ENCODE peak calls at places on chromosome 21, in six cellular contexts. One of them, this sample, is unnamed.

GRCh38 chr21:46084709-46085108 is 13.2 kb upstream of the COL6A2 start:
- DNase-seq in AG09309: no peak
- DNase-seq in DND-41: no peak
- DNase-seq in BJ: no peak
- DNase-seq in brain microvascular endothelial cell: no peak
- DNase-seq in mammary epithelial cell: no peak
- DNase-seq in this sample: peak; percentile 37

GRCh38 chr21:31731112-31731801 is 661 bp downstream of the SCAF4 start:
- DNase-seq in mammary epithelial cell: no peak
- DNase-seq in brain microvascular endothelial cell: no peak
- DNase-seq in AG09309: no peak
- DNase-seq in BJ: no peak
- DNase-seq in DND-41: peak; percentile 60
- DNase-seq in this sample: no peak

GRCh38 chr21:42632336-42632751 is 21.1 kb upstream of the PDE9A start:
- DNase-seq in AG09309: no peak
- DNase-seq in mammary epithelial cell: no peak
- DNase-seq in DND-41: no peak
- DNase-seq in BJ: no peak
- DNase-seq in brain microvascular endothelial cell: no peak
- DNase-seq in this sample: no peak

GRCh38 chr21:42547001-42547905 is 33.6 kb downstream of the SLC37A1 start:
- DNase-seq in BJ: no peak
- DNase-seq in AG09309: no peak
- DNase-seq in DND-41: no peak
- DNase-seq in brain microvascular endothelial cell: no peak
- DNase-seq in mammary epithelial cell: no peak
- DNase-seq in this sample: no peak

GRCh38 chr21:41360072-41360821 is 1.6 kb upstream of the MX2 start:
- DNase-seq in mammary epithelial cell: peak; percentile 21
- DNase-seq in brain microvascular endothelial cell: no peak
- DNase-seq in BJ: peak; percentile 26
- DNase-seq in AG09309: no peak
- DNase-seq in DND-41: peak; percentile 2
- DNase-seq in this sample: no peak

GRCh38 chr21:46008893-46009635 is 27.5 kb downstream of the COL6A1 start:
- DNase-seq in AG09309: no peak
- DNase-seq in DND-41: peak; percentile 3
- DNase-seq in mammary epithelial cell: no peak
- DNase-seq in BJ: no peak
- DNase-seq in brain microvascular endothelial cell: no peak
- DNase-seq in this sample: no peak

GRCh38 chr21:38986460-38987395 is 181.0 kb downstream of the ETS2 start:
- DNase-seq in BJ: no peak
- DNase-seq in mammary epithelial cell: no peak
- DNase-seq in AG09309: no peak
- DNase-seq in brain microvascular endothelial cell: no peak
- DNase-seq in DND-41: peak; percentile 54
- DNase-seq in this sample: no peak

GRCh38 chr21:45257673-45258341 is 29.9 kb downstream of the POFUT2 start:
- DNase-seq in BJ: no peak
- DNase-seq in AG09309: no peak
- DNase-seq in mammary epithelial cell: no peak
- DNase-seq in brain microvascular endothelial cell: no peak
- DNase-seq in DND-41: no peak
- DNase-seq in this sample: no peak

GRCh38 chr21:45010860-45011259 is 63.5 kb upstream of the ADARB1 start:
- DNase-seq in BJ: no peak
- DNase-seq in DND-41: no peak
- DNase-seq in brain microvascular endothelial cell: no peak
- DNase-seq in mammary epithelial cell: no peak
- DNase-seq in AG09309: no peak
- DNase-seq in this sample: no peak

GRCh38 chr21:42640486-42640885 is 12.9 kb upstream of the PDE9A start:
- DNase-seq in mammary epithelial cell: no peak
- DNase-seq in DND-41: no peak
- DNase-seq in brain microvascular endothelial cell: no peak
- DNase-seq in AG09309: no peak
- DNase-seq in BJ: no peak
- DNase-seq in this sample: peak; percentile 71

GRCh38 chr21:39216290-39216689 is 33.0 kb upstream of the PSMG1 start:
- DNase-seq in BJ: no peak
- DNase-seq in mammary epithelial cell: no peak
- DNase-seq in DND-41: no peak
- DNase-seq in brain microvascular endothelial cell: no peak
- DNase-seq in AG09309: no peak
- DNase-seq in this sample: no peak

GRCh38 chr21:38266732-38267131 is 9.9 kb downstream of the KCNJ15 start:
- DNase-seq in brain microvascular endothelial cell: no peak
- DNase-seq in DND-41: no peak
- DNase-seq in AG09309: no peak
- DNase-seq in BJ: no peak
- DNase-seq in mammary epithelial cell: no peak
- DNase-seq in this sample: peak; percentile 49

GRCh38 chr21:35048183-35048601 is 910 bp downstream of the RUNX1 start:
- DNase-seq in AG09309: no peak
- DNase-seq in BJ: no peak
- DNase-seq in DND-41: peak; percentile 66
- DNase-seq in brain microvascular endothelial cell: no peak
- DNase-seq in mammary epithelial cell: peak; percentile 35
- DNase-seq in this sample: peak; percentile 51

GRCh38 chr21:45551316-45551715 is 9.1 kb upstream of the SLC19A1 start:
- DNase-seq in mammary epithelial cell: peak; percentile 42
- DNase-seq in DND-41: no peak
- DNase-seq in brain microvascular endothelial cell: peak; percentile 65
- DNase-seq in BJ: no peak
- DNase-seq in AG09309: no peak
- DNase-seq in this sample: peak; percentile 80

GRCh38 chr21:27570306-27570868 is 603.5 kb upstream of the ADAMTS5 start:
- DNase-seq in BJ: peak; percentile 76
- DNase-seq in mammary epithelial cell: peak; percentile 96
- DNase-seq in DND-41: no peak
- DNase-seq in AG09309: peak; percentile 84
- DNase-seq in brain microvascular endothelial cell: peak; percentile 92
- DNase-seq in this sample: peak; percentile 83

GRCh38 chr21:45324430-45325205 is 36.9 kb upstream of the POFUT2 start:
- DNase-seq in BJ: no peak
- DNase-seq in DND-41: no peak
- DNase-seq in mammary epithelial cell: no peak
- DNase-seq in AG09309: no peak
- DNase-seq in brain microvascular endothelial cell: no peak
- DNase-seq in this sample: peak; percentile 17

GRCh38 chr21:45439901-45440461 is 35.0 kb downstream of the COL18A1 start:
- DNase-seq in BJ: no peak
- DNase-seq in brain microvascular endothelial cell: no peak
- DNase-seq in mammary epithelial cell: no peak
- DNase-seq in AG09309: no peak
- DNase-seq in DND-41: no peak
- DNase-seq in this sample: no peak

GRCh38 chr21:42666023-42666747 is 12.8 kb downstream of the PDE9A start:
- DNase-seq in DND-41: peak; percentile 54
- DNase-seq in mammary epithelial cell: no peak
- DNase-seq in brain microvascular endothelial cell: no peak
- DNase-seq in AG09309: no peak
- DNase-seq in BJ: no peak
- DNase-seq in this sample: no peak

GRCh38 chr21:38688068-38688467 is 117.7 kb upstream of the ETS2 start:
- DNase-seq in brain microvascular endothelial cell: no peak
- DNase-seq in DND-41: no peak
- DNase-seq in BJ: no peak
- DNase-seq in mammary epithelial cell: no peak
- DNase-seq in AG09309: no peak
- DNase-seq in this sample: no peak

GRCh38 chr21:41475714-41476405 is 32.1 kb downstream of the TMPRSS2 start:
- DNase-seq in mammary epithelial cell: no peak
- DNase-seq in AG09309: no peak
- DNase-seq in BJ: no peak
- DNase-seq in DND-41: no peak
- DNase-seq in brain microvascular endothelial cell: no peak
- DNase-seq in this sample: no peak

GRCh38 chr21:45999581-46000181 is 18.1 kb downstream of the COL6A1 start:
- DNase-seq in BJ: no peak
- DNase-seq in mammary epithelial cell: no peak
- DNase-seq in AG09309: no peak
- DNase-seq in brain microvascular endothelial cell: no peak
- DNase-seq in DND-41: no peak
- DNase-seq in this sample: no peak

GRCh38 chr21:35035116-35035515 is 14.0 kb downstream of the RUNX1 start:
- DNase-seq in AG09309: no peak
- DNase-seq in DND-41: no peak
- DNase-seq in BJ: no peak
- DNase-seq in brain microvascular endothelial cell: no peak
- DNase-seq in mammary epithelial cell: no peak
- DNase-seq in this sample: no peak

GRCh38 chr21:44530221-44530902 is 9.6 kb downstream of the KRTAP10-1 start:
- DNase-seq in DND-41: no peak
- DNase-seq in mammary epithelial cell: no peak
- DNase-seq in brain microvascular endothelial cell: no peak
- DNase-seq in BJ: no peak
- DNase-seq in AG09309: no peak
- DNase-seq in this sample: no peak

GRCh38 chr21:44702111-44702972 is 5.4 kb downstream of the KRTAP10-12 start:
- DNase-seq in BJ: no peak
- DNase-seq in mammary epithelial cell: no peak
- DNase-seq in brain microvascular endothelial cell: no peak
- DNase-seq in AG09309: no peak
- DNase-seq in DND-41: no peak
- DNase-seq in this sample: no peak

GRCh38 chr21:42768324-42769121 is 110.8 kb downstream of the WDR4 start:
- DNase-seq in DND-41: no peak
- DNase-seq in AG09309: no peak
- DNase-seq in brain microvascular endothelial cell: no peak
- DNase-seq in mammary epithelial cell: no peak
- DNase-seq in BJ: no peak
- DNase-seq in this sample: no peak

GRCh38 chr21:39137248-39138186 is 45.7 kb downstream of the PSMG1 start:
- DNase-seq in DND-41: peak; percentile 35
- DNase-seq in BJ: no peak
- DNase-seq in mammary epithelial cell: peak; percentile 51
- DNase-seq in AG09309: peak; percentile 18
- DNase-seq in brain microvascular endothelial cell: peak; percentile 67
- DNase-seq in this sample: peak; percentile 84

DNA sequence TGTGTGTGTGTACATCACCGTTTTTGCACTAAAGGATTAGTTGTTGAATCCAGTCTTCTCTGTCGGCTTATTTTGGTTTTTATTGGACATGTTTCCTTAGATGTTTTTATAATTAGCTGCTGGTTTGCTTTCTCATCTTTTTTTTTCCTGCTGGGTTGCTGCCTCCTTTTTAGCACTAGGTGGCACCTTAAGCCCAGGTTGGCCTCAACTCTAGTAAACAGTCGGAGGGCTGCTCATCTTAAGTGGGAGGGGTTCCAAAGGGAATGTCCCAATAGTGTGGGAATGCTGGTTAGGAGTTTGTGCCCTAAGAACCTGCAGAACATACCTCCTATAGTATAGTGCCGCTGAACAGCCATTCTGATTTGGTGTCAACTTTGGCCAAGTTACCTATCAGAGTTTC is 570.1 kb upstream of the CXADR start:
- DNase-seq in DND-41: no peak
- DNase-seq in mammary epithelial cell: peak; percentile 8
- DNase-seq in BJ: no peak
- DNase-seq in AG09309: no peak
- DNase-seq in brain microvascular endothelial cell: peak; percentile 20
- DNase-seq in this sample: peak; percentile 54
- TF ChIP-seq CTCF in DND-41: peak; percentile 54
- TF ChIP-seq CTCF in mammary epithelial cell: no peak
- TF ChIP-seq CTCF in BJ: peak; percentile 56
- TF ChIP-seq CTCF in AG09309: peak; percentile 52
- TF ChIP-seq CTCF in brain microvascular endothelial cell: peak; percentile 74
- TF ChIP-seq CTCF in this sample: peak; percentile 56

DNA sequence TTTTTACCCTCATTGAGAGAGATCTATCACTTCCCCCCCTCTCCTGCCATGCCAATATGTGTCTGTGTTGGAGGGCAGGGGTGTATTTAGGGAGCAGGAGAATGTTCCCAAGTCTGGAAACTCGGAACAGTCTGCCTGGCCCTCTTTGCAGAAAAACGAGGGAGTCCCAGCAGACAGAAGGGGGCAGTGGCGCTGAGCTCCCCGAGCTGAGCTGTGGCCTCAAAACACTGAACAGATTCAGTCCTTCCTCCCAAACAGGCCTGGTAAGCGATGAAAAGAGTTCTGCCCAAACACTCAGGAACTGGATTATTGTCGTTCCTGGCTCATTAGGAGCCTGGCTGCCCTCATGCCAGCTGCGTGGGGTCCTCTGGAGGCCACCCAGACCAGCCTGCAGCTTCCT is 981 bp downstream of the CLDN14 start:
- DNase-seq in brain microvascular endothelial cell: peak; percentile 56
- DNase-seq in mammary epithelial cell: no peak
- DNase-seq in DND-41: no peak
- DNase-seq in AG09309: no peak
- DNase-seq in BJ: no peak
- DNase-seq in this sample: no peak
- TF ChIP-seq CTCF in brain microvascular endothelial cell: peak; percentile 72
- TF ChIP-seq CTCF in mammary epithelial cell: peak; percentile 29
- TF ChIP-seq CTCF in DND-41: peak; percentile 6
- TF ChIP-seq CTCF in AG09309: peak; percentile 40
- TF ChIP-seq CTCF in BJ: peak; percentile 48
- TF ChIP-seq CTCF in this sample: no peak

GRCh38 chr21:19987671-19988070 is 1010.5 kb upstream of the NCAM2 start:
- DNase-seq in BJ: no peak
- DNase-seq in AG09309: no peak
- DNase-seq in DND-41: no peak
- DNase-seq in mammary epithelial cell: no peak
- DNase-seq in brain microvascular endothelial cell: no peak
- DNase-seq in this sample: no peak

GRCh38 chr21:19986396-19986795 is 1011.8 kb upstream of the NCAM2 start:
- DNase-seq in mammary epithelial cell: no peak
- DNase-seq in brain microvascular endothelial cell: no peak
- DNase-seq in BJ: no peak
- DNase-seq in AG09309: no peak
- DNase-seq in DND-41: no peak
- DNase-seq in this sample: no peak

GRCh38 chr21:19981938-19982337 is 1016.3 kb upstream of the NCAM2 start:
- DNase-seq in DND-41: no peak
- DNase-seq in mammary epithelial cell: no peak
- DNase-seq in AG09309: no peak
- DNase-seq in brain microvascular endothelial cell: no peak
- DNase-seq in BJ: no peak
- DNase-seq in this sample: peak; percentile 33
- TF ChIP-seq CTCF in DND-41: no peak
- TF ChIP-seq CTCF in mammary epithelial cell: no peak
- TF ChIP-seq CTCF in AG09309: no peak
- TF ChIP-seq CTCF in brain microvascular endothelial cell: no peak
- TF ChIP-seq CTCF in BJ: no peak
- TF ChIP-seq CTCF in this sample: peak; percentile 30

DNA sequence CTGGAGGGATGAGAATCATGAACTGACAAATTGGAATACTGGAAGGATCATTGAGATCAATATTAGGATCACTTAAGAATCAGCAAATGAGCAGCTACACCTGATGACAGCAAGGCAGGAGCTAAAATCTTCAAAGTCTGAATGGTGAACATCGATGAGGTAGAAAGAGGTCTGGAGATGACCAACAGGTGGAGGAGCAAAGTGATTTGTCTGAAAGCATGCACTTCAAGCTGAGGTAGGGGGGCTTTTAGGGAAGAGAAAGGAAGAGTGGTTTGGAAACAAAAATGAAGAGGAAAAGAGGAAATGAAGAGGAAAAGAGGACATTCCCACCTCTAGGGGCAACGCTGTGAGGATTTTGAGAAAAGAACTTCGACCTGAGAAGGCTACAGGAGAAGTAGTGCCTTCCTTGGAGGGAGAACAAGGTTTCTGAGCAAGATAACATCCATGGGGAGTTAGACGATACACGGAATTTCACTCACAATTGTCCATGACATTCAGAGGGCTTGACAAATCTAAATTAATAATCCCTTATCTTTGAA is 79.0 kb downstream of the APP start:
- DNase-seq in AG09309: no peak
- DNase-seq in DND-41: no peak
- DNase-seq in mammary epithelial cell: no peak
- DNase-seq in brain microvascular endothelial cell: no peak
- DNase-seq in BJ: no peak
- DNase-seq in this sample: no peak
- TF ChIP-seq CTCF in AG09309: no peak
- TF ChIP-seq CTCF in DND-41: no peak
- TF ChIP-seq CTCF in mammary epithelial cell: no peak
- TF ChIP-seq CTCF in brain microvascular endothelial cell: peak; percentile 34
- TF ChIP-seq CTCF in BJ: no peak
- TF ChIP-seq CTCF in this sample: no peak